ENCODE peak calls at places on chromosomes 12 and 14, in six cellular contexts. I is IMR-90, S is neuronal stem cell, D is H9, O is H1, Y is mesendoderm. V is an unnamed sample.
A peak's percentile ranks its signal among the peaks of the same experiment; 100 is the strongest.

GRCh38 chr12:106130474-106131113 is 8.2 kb downstream of the NUAK1 start:
- DNase-seq in I (no peak), S (no peak), D (peak; percentile 50), O (no peak), Y (no peak), V (no peak)

GRCh38 chr12:48336066-48336465 is 14.7 kb downstream of the ZNF641 start:
- DNase-seq in I (no peak), S (no peak), D (no peak), O (no peak), Y (no peak), V (no peak)

GRCh38 chr14:91693342-91693741 is 38.5 kb downstream of the CATSPERB start:
- DNase-seq in I (no peak), S (no peak), D (no peak), O (no peak), Y (no peak), V (no peak)

GRCh38 chr12:74412607-74413230 is 124.9 kb upstream of the ATXN7L3B start:
- DNase-seq in I (peak; percentile 3), S (peak; percentile 6), D (no peak), O (no peak), Y (peak; percentile 19), V (peak; percentile 25)

GRCh38 chr12:129312048-129312447 is 458.8 kb downstream of the GLT1D1 start:
- DNase-seq in I (no peak), S (peak; percentile 18), D (no peak), O (no peak), Y (peak; percentile 35), V (no peak)

GRCh38 chr14:89600950-89601826 is 184.2 kb upstream of the FOXN3 start:
- DNase-seq in I (no peak), S (no peak), D (no peak), O (no peak), Y (peak; percentile 73), V (peak; percentile 26)

GRCh38 chr12:62328296-62328921 is 68.2 kb downstream of the USP15 start:
- DNase-seq in I (no peak), S (no peak), D (no peak), O (no peak), Y (no peak), V (no peak)

GRCh38 chr12:52007158-52007921 is 594 bp downstream of the TAMALIN start:
- DNase-seq in I (no peak), S (no peak), D (peak; percentile 49), O (no peak), Y (no peak), V (peak; percentile 35)

GRCh38 chr12:116454950-116455447 is 104.2 kb upstream of the MAP1LC3B2 start:
- DNase-seq in I (peak; percentile 96), S (no peak), D (no peak), O (no peak), Y (peak; percentile 66), V (peak; percentile 96)

GRCh38 chr12:27922591-27923139 is 49.9 kb downstream of the PTHLH start:
- DNase-seq in I (peak; percentile 66), S (no peak), D (no peak), O (no peak), Y (no peak), V (no peak)

GRCh38 chr14:89399594-89400068 is 17.4 kb downstream of the FOXN3 start:
- DNase-seq in I (peak; percentile 96), S (peak; percentile 17), D (peak; percentile 72), O (peak; percentile 47), Y (peak; percentile 97), V (peak; percentile 95)

GRCh38 chr12:16189849-16190248 is 87.6 kb downstream of the SLC15A5 start:
- DNase-seq in I (peak; percentile 28), S (no peak), D (no peak), O (no peak), Y (no peak), V (no peak)

GRCh38 chr12:123075591-123076171 is 75.2 kb downstream of the PITPNM2 start:
- DNase-seq in I (no peak), S (peak; percentile 32), D (peak; percentile 83), O (peak; percentile 63), Y (peak; percentile 83), V (peak; percentile 57)

GRCh38 chr12:67451206-67451605 is 182.0 kb downstream of the CAND1 start:
- DNase-seq in I (no peak), S (no peak), D (no peak), O (no peak), Y (no peak), V (no peak)

GRCh38 chr14:53613404-53614253 is 343.0 kb downstream of the BMP4 start:
- DNase-seq in I (peak; percentile 90), S (peak; percentile 46), D (no peak), O (no peak), Y (peak; percentile 40), V (peak; percentile 76)

GRCh38 chr14:89746135-89746534 is 208.4 kb downstream of the EFCAB11 start:
- DNase-seq in I (no peak), S (no peak), D (no peak), O (no peak), Y (no peak), V (no peak)

GRCh38 chr12:49288412-49288853 is 6.5 kb upstream of the PRPH start:
- DNase-seq in I (peak; percentile 55), S (no peak), D (peak; percentile 70), O (peak; percentile 82), Y (peak; percentile 58), V (peak; percentile 56)

GRCh38 chr14:87745507-87746118 is 247.4 kb downstream of the GALC start:
- DNase-seq in I (peak; percentile 7), S (peak; percentile 21), D (peak; percentile 57), O (peak; percentile 63), Y (peak; percentile 82), V (peak; percentile 27)

DNA sequence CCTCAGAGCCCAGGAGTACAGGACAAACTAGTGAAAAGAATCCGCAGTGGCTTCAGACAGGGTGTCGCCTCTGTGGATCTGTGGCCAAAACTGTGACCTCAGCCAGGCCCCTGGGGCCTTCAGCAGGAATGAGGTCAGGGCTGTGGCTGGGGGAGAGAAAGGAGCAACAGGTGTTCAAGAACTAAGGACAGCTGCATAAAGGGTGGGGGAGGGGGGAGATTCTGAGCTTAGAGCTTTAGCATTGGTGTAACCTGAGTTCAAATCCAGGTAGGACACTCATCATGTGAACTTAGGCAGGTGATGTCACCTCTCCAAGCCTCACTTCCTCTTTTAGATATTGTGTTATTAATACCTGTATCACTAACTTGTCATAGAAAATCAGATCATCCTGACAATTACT is 40.9 kb upstream of the CORO1C start:
- DNase-seq in I (no peak), S (no peak), D (no peak), O (no peak), Y (peak; percentile 55), V (no peak)
- H3K27ac ChIP-seq in I (no peak overlapping the region), S (no peak overlapping the region), D (no peak overlapping the region), O (peak overlapping the region; percentile 7), Y (no peak overlapping the region), V (no peak overlapping the region)

DNA sequence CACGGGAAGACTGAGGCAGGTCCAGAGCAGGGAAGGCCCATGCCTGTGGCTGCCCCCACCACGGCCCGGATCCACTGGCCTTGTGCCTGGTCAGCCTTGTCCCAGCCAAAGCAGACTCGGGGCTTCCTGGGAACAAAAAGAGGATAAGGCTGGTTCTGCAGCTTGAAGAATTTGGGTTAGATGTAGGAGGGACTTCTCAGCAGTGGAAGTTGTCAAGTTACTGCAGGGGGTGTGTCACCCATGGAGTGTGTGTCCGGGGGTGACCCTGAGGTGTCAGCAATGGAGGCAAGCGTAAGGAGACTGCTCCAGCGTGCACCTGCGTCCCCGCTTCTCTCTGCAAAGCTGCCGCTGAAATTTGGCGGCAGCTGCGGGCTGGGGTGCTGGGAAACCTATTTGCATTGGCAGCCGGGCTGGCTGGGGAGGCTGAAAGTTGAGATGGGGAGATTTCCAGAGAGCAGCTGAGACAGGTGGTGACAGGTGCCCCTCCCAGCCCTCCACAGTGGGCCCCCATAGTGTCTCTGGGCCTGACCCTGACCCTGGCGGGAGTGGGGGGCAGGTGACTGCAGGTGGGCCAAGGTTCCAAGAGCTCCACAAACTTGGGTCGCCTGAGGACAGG is 12.5 kb upstream of the TNFAIP2 start:
- DNase-seq in I (peak; percentile 26), S (no peak), D (no peak), O (no peak), Y (no peak), V (no peak)
- H2BK15ac ChIP-seq in I (peak overlapping the region; percentile 60), S (peak overlapping the region; percentile 91), D (no peak overlapping the region), O (peak overlapping the region; percentile 92), Y (no peak overlapping the region), V (no peak overlapping the region)

GRCh38 chr12:104230304-104230703 is 14.7 kb downstream of the TXNRD1 start:
- DNase-seq in I (no peak), S (no peak), D (no peak), O (no peak), Y (no peak), V (no peak)

GRCh38 chr12:104230704-104231103 is 15.1 kb downstream of the TXNRD1 start:
- DNase-seq in I (no peak), S (no peak), D (peak; percentile 90), O (peak; percentile 54), Y (no peak), V (no peak)

GRCh38 chr12:104237930-104238329 is 22.4 kb downstream of the TXNRD1 start:
- DNase-seq in I (no peak), S (no peak), D (no peak), O (no peak), Y (no peak), V (no peak)

GRCh38 chr12:104234926-104235499 is 19.4 kb downstream of the TXNRD1 start:
- DNase-seq in I (no peak), S (no peak), D (no peak), O (no peak), Y (no peak), V (no peak)

DNA sequence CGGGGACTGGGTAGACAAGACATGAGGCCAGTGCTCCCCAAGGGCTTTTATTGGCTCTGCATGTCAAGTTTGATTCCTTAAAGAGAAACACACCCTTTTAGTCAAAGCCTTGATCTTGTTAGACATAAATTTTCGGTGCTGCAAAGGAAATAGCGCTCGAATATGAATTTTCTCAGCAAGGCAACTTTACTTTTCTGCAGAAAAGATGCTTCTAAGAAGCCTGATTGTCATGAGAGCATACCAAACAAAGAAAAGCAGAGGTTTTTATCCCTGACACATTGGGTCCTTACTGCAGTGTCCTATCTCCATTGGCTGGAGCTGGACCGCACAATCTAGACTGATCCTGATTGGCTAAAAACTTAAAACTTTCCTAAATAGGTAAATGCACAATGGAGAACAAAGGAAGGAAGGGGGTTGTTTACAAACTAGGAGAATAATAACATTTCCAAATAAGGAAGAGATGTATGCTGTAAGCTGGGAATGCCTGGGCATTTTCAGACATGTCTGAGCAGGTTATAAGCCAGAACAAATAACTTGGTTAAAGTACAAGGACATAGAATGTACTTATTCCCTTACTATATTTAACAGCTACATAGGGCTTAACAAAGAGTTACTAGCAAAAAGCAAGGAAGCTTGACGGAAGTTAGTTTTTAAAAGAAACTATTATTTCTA is 17.2 kb downstream of the TXNRD1 start:
- DNase-seq in I (no peak), S (no peak), D (no peak), O (no peak), Y (no peak), V (no peak)
- H3K27ac ChIP-seq in I (no peak overlapping the region), S (no peak overlapping the region), D (no peak overlapping the region), O (no peak overlapping the region), Y (no peak overlapping the region), V (no peak overlapping the region)

GRCh38 chr12:1978078-1978477 is 26.2 kb downstream of the DCP1B start:
- DNase-seq in I (peak; percentile 5), S (no peak), D (no peak), O (no peak), Y (no peak), V (no peak)

GRCh38 chr12:1974812-1975211 is 29.4 kb downstream of the DCP1B start:
- DNase-seq in I (no peak), S (no peak), D (no peak), O (no peak), Y (no peak), V (no peak)

GRCh38 chr12:1980282-1980681 is 24.0 kb downstream of the DCP1B start:
- DNase-seq in I (no peak), S (no peak), D (no peak), O (no peak), Y (no peak), V (no peak)

GRCh38 chr12:1977588-1977987 is 26.7 kb downstream of the DCP1B start:
- DNase-seq in I (no peak), S (no peak), D (no peak), O (no peak), Y (no peak), V (no peak)

GRCh38 chr12:1977109-1977508 is 27.1 kb downstream of the DCP1B start:
- DNase-seq in I (no peak), S (no peak), D (no peak), O (no peak), Y (no peak), V (no peak)
- H2BK15ac ChIP-seq in I (no peak overlapping the region), S (no peak overlapping the region), D (no peak overlapping the region), O (no peak overlapping the region), Y (no peak overlapping the region), V (no peak overlapping the region)